ENCODE peak calls at places on chromosomes 2 and 18, in six cellular contexts. One of them, this sample, is unnamed.

GRCh38 chr18:70182548-70182947 is 22.9 kb downstream of the RTTN start:
- DNase-seq in brain microvascular endothelial cell: no peak
- DNase-seq in heart right ventricle: no peak
- DNase-seq in tibial nerve: no peak
- DNase-seq in right cardiac atrium: no peak
- DNase-seq in fibroblast of lung: no peak
- DNase-seq in this sample: no peak

GRCh38 chr2:172096661-172097547 is 5.8 kb downstream of the DLX2 start:
- DNase-seq in right cardiac atrium: no peak
- DNase-seq in fibroblast of lung: peak; percentile 56
- DNase-seq in brain microvascular endothelial cell: no peak
- DNase-seq in tibial nerve: no peak
- DNase-seq in heart right ventricle: no peak
- DNase-seq in this sample: no peak

GRCh38 chr2:11203480-11203879 is 48.2 kb downstream of the SLC66A3 start:
- DNase-seq in fibroblast of lung: peak; percentile 65
- DNase-seq in tibial nerve: no peak
- DNase-seq in heart right ventricle: no peak
- DNase-seq in right cardiac atrium: no peak
- DNase-seq in brain microvascular endothelial cell: no peak
- DNase-seq in this sample: no peak

GRCh38 chr2:218833023-218833609 is 1.5 kb upstream of the PRKAG3 start:
- DNase-seq in heart right ventricle: no peak
- DNase-seq in fibroblast of lung: no peak
- DNase-seq in brain microvascular endothelial cell: no peak
- DNase-seq in right cardiac atrium: no peak
- DNase-seq in tibial nerve: no peak
- DNase-seq in this sample: no peak

GRCh38 chr2:30522421-30522820 is 75.4 kb downstream of the LCLAT1 start:
- DNase-seq in fibroblast of lung: no peak
- DNase-seq in brain microvascular endothelial cell: no peak
- DNase-seq in heart right ventricle: no peak
- DNase-seq in tibial nerve: no peak
- DNase-seq in right cardiac atrium: no peak
- DNase-seq in this sample: no peak

GRCh38 chr2:157444643-157445040 is 753 bp upstream of the CYTIP start:
- DNase-seq in tibial nerve: no peak
- DNase-seq in fibroblast of lung: no peak
- DNase-seq in heart right ventricle: no peak
- DNase-seq in brain microvascular endothelial cell: no peak
- DNase-seq in right cardiac atrium: no peak
- DNase-seq in this sample: no peak

GRCh38 chr18:52812834-52813233 is 472.8 kb downstream of the DCC start:
- DNase-seq in right cardiac atrium: no peak
- DNase-seq in heart right ventricle: no peak
- DNase-seq in tibial nerve: no peak
- DNase-seq in brain microvascular endothelial cell: no peak
- DNase-seq in fibroblast of lung: no peak
- DNase-seq in this sample: no peak

GRCh38 chr2:73503992-73504570 is 118.4 kb downstream of the ALMS1 start:
- DNase-seq in heart right ventricle: no peak
- DNase-seq in right cardiac atrium: no peak
- DNase-seq in fibroblast of lung: peak; percentile 10
- DNase-seq in tibial nerve: no peak
- DNase-seq in brain microvascular endothelial cell: peak; percentile 42
- DNase-seq in this sample: no peak

GRCh38 chr18:57331718-57332117 is 20.6 kb upstream of the ST8SIA3 start:
- DNase-seq in brain microvascular endothelial cell: no peak
- DNase-seq in tibial nerve: no peak
- DNase-seq in heart right ventricle: no peak
- DNase-seq in right cardiac atrium: no peak
- DNase-seq in fibroblast of lung: no peak
- DNase-seq in this sample: no peak

GRCh38 chr2:118857677-118858484 is 10.4 kb upstream of the EN1 start:
- DNase-seq in fibroblast of lung: no peak
- DNase-seq in right cardiac atrium: no peak
- DNase-seq in brain microvascular endothelial cell: no peak
- DNase-seq in tibial nerve: no peak
- DNase-seq in heart right ventricle: no peak
- DNase-seq in this sample: no peak

GRCh38 chr2:5913729-5914390 is 221.7 kb downstream of the SOX11 start:
- DNase-seq in tibial nerve: no peak
- DNase-seq in heart right ventricle: no peak
- DNase-seq in fibroblast of lung: no peak
- DNase-seq in brain microvascular endothelial cell: no peak
- DNase-seq in right cardiac atrium: no peak
- DNase-seq in this sample: no peak

GRCh38 chr2:234579231-234579962 is 82.5 kb upstream of the ARL4C start:
- DNase-seq in right cardiac atrium: no peak
- DNase-seq in heart right ventricle: no peak
- DNase-seq in brain microvascular endothelial cell: no peak
- DNase-seq in fibroblast of lung: peak; percentile 39
- DNase-seq in tibial nerve: no peak
- DNase-seq in this sample: no peak

GRCh38 chr2:66433945-66434678 is 813 bp upstream of the MEIS1 start:
- DNase-seq in tibial nerve: no peak
- DNase-seq in heart right ventricle: peak; percentile 50
- DNase-seq in right cardiac atrium: peak; percentile 50
- DNase-seq in fibroblast of lung: peak; percentile 76
- DNase-seq in brain microvascular endothelial cell: peak; percentile 38
- DNase-seq in this sample: no peak

GRCh38 chr2:164014068-164014577 is 278.3 kb upstream of the FIGN start:
- DNase-seq in right cardiac atrium: peak; percentile 59
- DNase-seq in fibroblast of lung: peak; percentile 79
- DNase-seq in brain microvascular endothelial cell: no peak
- DNase-seq in heart right ventricle: peak; percentile 6
- DNase-seq in tibial nerve: no peak
- DNase-seq in this sample: no peak

GRCh38 chr2:129466389-129466788 is 513.1 kb upstream of the RAB6C start:
- DNase-seq in heart right ventricle: no peak
- DNase-seq in tibial nerve: no peak
- DNase-seq in right cardiac atrium: no peak
- DNase-seq in brain microvascular endothelial cell: no peak
- DNase-seq in fibroblast of lung: no peak
- DNase-seq in this sample: no peak

GRCh38 chr2:97662386-97662894 is 1.4 kb downstream of the ACTR1B start:
- DNase-seq in heart right ventricle: no peak
- DNase-seq in tibial nerve: no peak
- DNase-seq in fibroblast of lung: no peak
- DNase-seq in brain microvascular endothelial cell: no peak
- DNase-seq in right cardiac atrium: no peak
- DNase-seq in this sample: no peak

GRCh38 chr2:240111253-240111652 is 24.9 kb downstream of the COPS9 start:
- DNase-seq in fibroblast of lung: no peak
- DNase-seq in right cardiac atrium: no peak
- DNase-seq in tibial nerve: no peak
- DNase-seq in brain microvascular endothelial cell: no peak
- DNase-seq in heart right ventricle: no peak
- DNase-seq in this sample: no peak

GRCh38 chr2:58834404-58834803 is 593.3 kb upstream of the FANCL start:
- DNase-seq in brain microvascular endothelial cell: peak; percentile 43
- DNase-seq in heart right ventricle: peak; percentile 3
- DNase-seq in fibroblast of lung: peak; percentile 14
- DNase-seq in tibial nerve: no peak
- DNase-seq in right cardiac atrium: no peak
- DNase-seq in this sample: no peak

GRCh38 chr2:67896131-67896865 is 166.5 kb downstream of the C1D start:
- DNase-seq in brain microvascular endothelial cell: no peak
- DNase-seq in right cardiac atrium: no peak
- DNase-seq in tibial nerve: no peak
- DNase-seq in heart right ventricle: no peak
- DNase-seq in fibroblast of lung: no peak
- DNase-seq in this sample: no peak

GRCh38 chr2:84481702-84482101 is 22.6 kb upstream of the SUCLG1 start:
- DNase-seq in brain microvascular endothelial cell: peak; percentile 73
- DNase-seq in fibroblast of lung: peak; percentile 86
- DNase-seq in right cardiac atrium: no peak
- DNase-seq in tibial nerve: no peak
- DNase-seq in heart right ventricle: no peak
- DNase-seq in this sample: no peak

GRCh38 chr2:9249036-9249800 is 42.6 kb downstream of the ASAP2 start:
- DNase-seq in right cardiac atrium: no peak
- DNase-seq in fibroblast of lung: peak; percentile 70
- DNase-seq in tibial nerve: no peak
- DNase-seq in heart right ventricle: no peak
- DNase-seq in brain microvascular endothelial cell: peak; percentile 56
- DNase-seq in this sample: no peak

GRCh38 chr2:215031330-215031729 is 107.1 kb downstream of the ABCA12 start:
- DNase-seq in tibial nerve: no peak
- DNase-seq in fibroblast of lung: no peak
- DNase-seq in right cardiac atrium: no peak
- DNase-seq in heart right ventricle: no peak
- DNase-seq in brain microvascular endothelial cell: no peak
- DNase-seq in this sample: no peak

GRCh38 chr2:222943820-222944219 is 83.0 kb downstream of the ACSL3 start:
- DNase-seq in heart right ventricle: no peak
- DNase-seq in brain microvascular endothelial cell: no peak
- DNase-seq in tibial nerve: no peak
- DNase-seq in right cardiac atrium: no peak
- DNase-seq in fibroblast of lung: peak; percentile 79
- DNase-seq in this sample: no peak
- H3K4me3 ChIP-seq in heart right ventricle: no peak overlapping the region
- H3K4me3 ChIP-seq in brain microvascular endothelial cell: no peak overlapping the region
- H3K4me3 ChIP-seq in tibial nerve: no peak overlapping the region
- H3K4me3 ChIP-seq in right cardiac atrium: no peak overlapping the region
- H3K4me3 ChIP-seq in fibroblast of lung: no peak overlapping the region
- H3K4me3 ChIP-seq in this sample: no peak overlapping the region

DNA sequence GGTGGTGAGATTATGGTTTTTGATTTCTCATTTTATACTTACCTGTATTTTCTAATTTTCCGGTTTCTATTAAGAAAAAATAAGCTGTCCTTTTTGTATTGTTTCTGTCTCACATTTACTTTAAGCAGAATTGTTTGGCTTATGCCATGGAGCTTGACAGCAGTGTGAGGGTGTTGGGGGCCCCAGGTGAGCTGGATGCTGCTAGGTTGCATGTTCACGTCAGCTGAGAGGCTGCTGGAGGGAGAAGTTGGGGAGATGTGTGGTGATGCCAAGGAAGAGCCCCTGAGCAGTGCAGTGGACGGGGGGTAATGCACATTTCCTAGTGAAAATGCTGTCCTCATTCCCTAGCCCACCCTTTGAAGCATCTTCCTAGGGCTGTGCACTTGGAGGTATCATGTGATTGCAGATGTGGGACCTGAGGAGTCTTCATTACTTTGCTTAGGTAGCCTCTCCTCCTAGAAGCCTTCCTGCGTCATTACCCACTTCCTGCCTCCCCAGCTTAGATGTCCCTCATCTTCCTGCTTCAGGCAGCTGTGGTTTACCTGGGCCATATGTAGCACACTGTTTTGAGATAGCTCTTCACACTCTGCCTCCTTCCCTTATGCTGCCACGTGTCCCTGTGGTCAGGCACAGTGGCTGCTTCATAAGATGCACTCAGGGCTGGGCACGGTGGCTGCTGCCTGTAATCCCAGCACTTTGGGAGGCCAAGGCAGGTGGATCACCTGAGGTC is 16.2 kb downstream of the ATG16L1 start:
- DNase-seq in heart right ventricle: no peak
- DNase-seq in right cardiac atrium: no peak
- DNase-seq in brain microvascular endothelial cell: no peak
- DNase-seq in tibial nerve: no peak
- DNase-seq in fibroblast of lung: no peak
- DNase-seq in this sample: no peak
- H3K27ac ChIP-seq in heart right ventricle: no peak overlapping the region
- H3K27ac ChIP-seq in right cardiac atrium: no peak overlapping the region
- H3K27ac ChIP-seq in brain microvascular endothelial cell: no peak overlapping the region
- H3K27ac ChIP-seq in tibial nerve: no peak overlapping the region
- H3K27ac ChIP-seq in fibroblast of lung: no peak overlapping the region
- H3K27ac ChIP-seq in this sample: no peak overlapping the region

GRCh38 chr2:142536501-142536900 is 341.0 kb upstream of the KYNU start:
- DNase-seq in fibroblast of lung: peak; percentile 21
- DNase-seq in right cardiac atrium: no peak
- DNase-seq in tibial nerve: no peak
- DNase-seq in heart right ventricle: no peak
- DNase-seq in brain microvascular endothelial cell: no peak
- DNase-seq in this sample: no peak
- H3K4me3 ChIP-seq in fibroblast of lung: no peak overlapping the region
- H3K4me3 ChIP-seq in right cardiac atrium: no peak overlapping the region
- H3K4me3 ChIP-seq in tibial nerve: no peak overlapping the region
- H3K4me3 ChIP-seq in heart right ventricle: no peak overlapping the region
- H3K4me3 ChIP-seq in brain microvascular endothelial cell: no peak overlapping the region
- H3K4me3 ChIP-seq in this sample: no peak overlapping the region

DNA sequence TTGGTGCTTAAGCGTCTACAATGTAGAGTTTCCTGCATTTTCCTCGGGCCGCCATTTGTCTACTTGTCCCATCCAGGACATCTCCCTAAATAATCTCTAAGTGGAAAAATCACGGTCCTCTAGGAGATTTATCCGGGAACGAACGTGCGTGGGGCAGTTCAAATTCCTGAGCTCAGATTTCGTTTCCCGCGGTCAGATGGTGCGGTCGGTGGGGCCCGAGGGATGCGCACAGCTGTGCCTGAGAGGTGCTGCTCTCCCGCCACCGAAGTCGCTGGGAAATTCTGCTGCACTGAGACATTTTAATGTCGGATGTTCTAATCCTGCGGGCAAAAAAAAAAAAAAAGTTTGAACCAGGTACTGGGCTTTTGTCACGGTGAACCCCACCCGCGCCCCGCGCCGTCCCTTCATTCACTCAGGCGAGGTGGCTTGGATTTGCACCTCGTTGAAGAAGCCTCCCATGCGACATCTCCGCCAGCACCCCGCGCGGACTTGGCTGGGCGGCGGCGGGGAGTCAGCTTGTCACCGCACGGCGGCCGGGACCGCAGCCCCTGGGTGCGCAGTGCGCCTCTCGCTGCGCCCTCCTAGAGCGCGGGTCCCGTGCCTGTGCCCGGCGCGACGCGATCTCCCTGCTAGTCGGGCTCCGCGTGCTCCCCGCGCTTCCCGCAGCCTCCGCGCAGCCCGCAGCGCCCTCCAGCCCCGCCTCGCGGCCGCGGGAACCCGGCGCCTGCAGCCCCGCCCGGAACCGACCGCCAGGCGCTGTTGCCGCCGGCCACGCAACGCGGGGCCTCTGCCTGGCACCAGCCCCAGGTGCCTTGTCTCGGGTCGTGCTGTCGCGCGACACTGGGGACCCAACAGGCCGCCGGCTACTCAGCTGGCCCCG is 192.0 kb upstream of the TCF4 start:
- DNase-seq in brain microvascular endothelial cell: no peak
- DNase-seq in right cardiac atrium: peak; percentile 46
- DNase-seq in fibroblast of lung: peak; percentile 46
- DNase-seq in heart right ventricle: peak; percentile 34
- DNase-seq in tibial nerve: peak; percentile 21
- DNase-seq in this sample: no peak
- H3K27ac ChIP-seq in brain microvascular endothelial cell: no peak overlapping the region
- H3K27ac ChIP-seq in right cardiac atrium: peak overlapping the region; percentile 74
- H3K27ac ChIP-seq in fibroblast of lung: no peak overlapping the region
- H3K27ac ChIP-seq in heart right ventricle: peak overlapping the region; percentile 94
- H3K27ac ChIP-seq in tibial nerve: peak overlapping the region; percentile 15
- H3K27ac ChIP-seq in this sample: no peak overlapping the region

GRCh38 chr2:60350791-60351190 is 202.7 kb downstream of the BCL11A start:
- DNase-seq in brain microvascular endothelial cell: no peak
- DNase-seq in heart right ventricle: no peak
- DNase-seq in tibial nerve: no peak
- DNase-seq in fibroblast of lung: no peak
- DNase-seq in right cardiac atrium: no peak
- DNase-seq in this sample: no peak
- H3K4me3 ChIP-seq in brain microvascular endothelial cell: no peak overlapping the region
- H3K4me3 ChIP-seq in heart right ventricle: no peak overlapping the region
- H3K4me3 ChIP-seq in tibial nerve: no peak overlapping the region
- H3K4me3 ChIP-seq in fibroblast of lung: no peak overlapping the region
- H3K4me3 ChIP-seq in right cardiac atrium: no peak overlapping the region
- H3K4me3 ChIP-seq in this sample: no peak overlapping the region